ENCODE peak calls at places on chromosomes 4 and X, in six cellular contexts. One of them, this sample, is unnamed.

GRCh38 chr4:42425146-42426065 is 28.1 kb downstream of the SHISA3 start:
- DNase-seq in WERI-Rb-1: no peak
- DNase-seq in fibroblast of mammary gland: no peak
- DNase-seq in CD8-positive, alpha-beta T cell: no peak
- DNase-seq in choroid plexus epithelial cell: no peak
- DNase-seq in AG04449: no peak
- DNase-seq in this sample: no peak

GRCh38 chr4:113293043-113293560 is 243.6 kb downstream of the ANK2 start:
- DNase-seq in WERI-Rb-1: no peak
- DNase-seq in fibroblast of mammary gland: peak
- DNase-seq in CD8-positive, alpha-beta T cell: no peak
- DNase-seq in choroid plexus epithelial cell: peak
- DNase-seq in AG04449: no peak
- DNase-seq in this sample: no peak

GRCh38 chr4:165784672-165785071 is 88.4 kb upstream of the TLL1 start:
- DNase-seq in WERI-Rb-1: no peak
- DNase-seq in fibroblast of mammary gland: peak
- DNase-seq in CD8-positive, alpha-beta T cell: no peak
- DNase-seq in choroid plexus epithelial cell: no peak
- DNase-seq in AG04449: no peak
- DNase-seq in this sample: no peak

GRCh38 chr4:7957113-7957656 is 17.5 kb upstream of the AFAP1 start:
- DNase-seq in WERI-Rb-1: no peak
- DNase-seq in fibroblast of mammary gland: no peak
- DNase-seq in CD8-positive, alpha-beta T cell: no peak
- DNase-seq in choroid plexus epithelial cell: no peak
- DNase-seq in AG04449: no peak
- DNase-seq in this sample: no peak

GRCh38 chrX:131617182-131617581 is 73.3 kb downstream of the OR13H1 start:
- DNase-seq in WERI-Rb-1: no peak
- DNase-seq in fibroblast of mammary gland: peak
- DNase-seq in CD8-positive, alpha-beta T cell: no peak
- DNase-seq in choroid plexus epithelial cell: no peak
- DNase-seq in AG04449: no peak
- DNase-seq in this sample: peak

GRCh38 chr4:16032871-16033505 is 50.8 kb downstream of the PROM1 start:
- DNase-seq in WERI-Rb-1: no peak
- DNase-seq in fibroblast of mammary gland: no peak
- DNase-seq in CD8-positive, alpha-beta T cell: no peak
- DNase-seq in choroid plexus epithelial cell: no peak
- DNase-seq in AG04449: peak
- DNase-seq in this sample: no peak

GRCh38 chr4:23001478-23001877 is 308.7 kb downstream of the GBA3 start:
- DNase-seq in WERI-Rb-1: no peak
- DNase-seq in fibroblast of mammary gland: no peak
- DNase-seq in CD8-positive, alpha-beta T cell: no peak
- DNase-seq in choroid plexus epithelial cell: no peak
- DNase-seq in AG04449: no peak
- DNase-seq in this sample: no peak

GRCh38 chr4:74112399-74113090 is 13.6 kb upstream of the CXCL2 start:
- DNase-seq in WERI-Rb-1: no peak
- DNase-seq in fibroblast of mammary gland: peak
- DNase-seq in CD8-positive, alpha-beta T cell: no peak
- DNase-seq in choroid plexus epithelial cell: peak
- DNase-seq in AG04449: no peak
- DNase-seq in this sample: no peak

GRCh38 chrX:55119712-55120111 is 30.9 kb downstream of the PAGE2 start:
- DNase-seq in WERI-Rb-1: no peak
- DNase-seq in fibroblast of mammary gland: no peak
- DNase-seq in CD8-positive, alpha-beta T cell: no peak
- DNase-seq in choroid plexus epithelial cell: peak
- DNase-seq in AG04449: no peak
- DNase-seq in this sample: no peak

GRCh38 chrX:40543661-40544328 is 37.0 kb upstream of the ATP6AP2 start:
- DNase-seq in WERI-Rb-1: peak
- DNase-seq in fibroblast of mammary gland: peak
- DNase-seq in CD8-positive, alpha-beta T cell: no peak
- DNase-seq in choroid plexus epithelial cell: peak
- DNase-seq in AG04449: no peak
- DNase-seq in this sample: no peak

GRCh38 chr4:144591401-144591800 is 54.6 kb upstream of the HHIP start:
- DNase-seq in WERI-Rb-1: peak
- DNase-seq in fibroblast of mammary gland: peak
- DNase-seq in CD8-positive, alpha-beta T cell: no peak
- DNase-seq in choroid plexus epithelial cell: peak
- DNase-seq in AG04449: no peak
- DNase-seq in this sample: peak

GRCh38 chr4:1366371-1367229 is 19.6 kb downstream of the UVSSA start:
- DNase-seq in WERI-Rb-1: no peak
- DNase-seq in fibroblast of mammary gland: no peak
- DNase-seq in CD8-positive, alpha-beta T cell: no peak
- DNase-seq in choroid plexus epithelial cell: no peak
- DNase-seq in AG04449: no peak
- DNase-seq in this sample: no peak

GRCh38 chrX:47618923-47619485 is 653 bp downstream of the SYN1 start:
- DNase-seq in WERI-Rb-1: no peak
- DNase-seq in fibroblast of mammary gland: no peak
- DNase-seq in CD8-positive, alpha-beta T cell: no peak
- DNase-seq in choroid plexus epithelial cell: no peak
- DNase-seq in AG04449: no peak
- DNase-seq in this sample: no peak
- H3K4me3 ChIP-seq in WERI-Rb-1: peak
- H3K4me3 ChIP-seq in fibroblast of mammary gland: no peak
- H3K4me3 ChIP-seq in CD8-positive, alpha-beta T cell: no peak
- H3K4me3 ChIP-seq in choroid plexus epithelial cell: no peak
- H3K4me3 ChIP-seq in AG04449: no peak
- H3K4me3 ChIP-seq in this sample: no peak

DNA sequence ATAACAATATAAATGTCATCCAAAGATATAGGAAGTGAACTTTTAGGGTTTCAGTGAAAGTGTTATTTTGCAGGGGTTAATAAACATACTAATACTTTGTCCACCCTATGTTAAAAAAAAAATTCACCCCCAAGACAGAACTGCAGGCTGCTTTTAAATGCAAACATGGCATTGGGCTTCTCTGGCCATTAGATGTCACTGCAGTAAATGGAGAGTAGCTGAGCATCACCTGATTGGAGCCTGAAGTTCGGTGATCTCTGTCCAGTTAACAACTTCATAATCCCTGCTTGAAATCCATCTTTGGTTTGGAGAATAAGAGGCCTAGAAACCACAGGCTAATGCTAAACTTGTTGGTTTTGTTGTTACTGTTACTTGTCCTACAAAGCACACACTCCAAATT is 18.7 kb downstream of the SLC25A43 start:
- DNase-seq in WERI-Rb-1: no peak
- DNase-seq in fibroblast of mammary gland: peak
- DNase-seq in CD8-positive, alpha-beta T cell: no peak
- DNase-seq in choroid plexus epithelial cell: peak
- DNase-seq in AG04449: no peak
- DNase-seq in this sample: no peak
- TF ChIP-seq CTCF in WERI-Rb-1: peak
- TF ChIP-seq CTCF in fibroblast of mammary gland: peak
- TF ChIP-seq CTCF in CD8-positive, alpha-beta T cell: no peak
- TF ChIP-seq CTCF in choroid plexus epithelial cell: peak
- TF ChIP-seq CTCF in AG04449: no peak
- TF ChIP-seq CTCF in this sample: peak

GRCh38 chr4:173217075-173217474 is 48.5 kb downstream of the GALNT7 start:
- DNase-seq in WERI-Rb-1: no peak
- DNase-seq in fibroblast of mammary gland: no peak
- DNase-seq in CD8-positive, alpha-beta T cell: no peak
- DNase-seq in choroid plexus epithelial cell: no peak
- DNase-seq in AG04449: no peak
- DNase-seq in this sample: no peak

GRCh38 chr4:173214231-173214630 is 45.6 kb downstream of the GALNT7 start:
- DNase-seq in WERI-Rb-1: no peak
- DNase-seq in fibroblast of mammary gland: no peak
- DNase-seq in CD8-positive, alpha-beta T cell: no peak
- DNase-seq in choroid plexus epithelial cell: no peak
- DNase-seq in AG04449: no peak
- DNase-seq in this sample: no peak

GRCh38 chr4:173214661-173215060 is 46.0 kb downstream of the GALNT7 start:
- DNase-seq in WERI-Rb-1: no peak
- DNase-seq in fibroblast of mammary gland: peak
- DNase-seq in CD8-positive, alpha-beta T cell: no peak
- DNase-seq in choroid plexus epithelial cell: peak
- DNase-seq in AG04449: no peak
- DNase-seq in this sample: no peak

GRCh38 chr4:173218411-173219125 is 50.0 kb downstream of the GALNT7 start:
- DNase-seq in WERI-Rb-1: no peak
- DNase-seq in fibroblast of mammary gland: peak
- DNase-seq in CD8-positive, alpha-beta T cell: no peak
- DNase-seq in choroid plexus epithelial cell: peak
- DNase-seq in AG04449: peak
- DNase-seq in this sample: peak

GRCh38 chr4:173217727-173218126 is 49.1 kb downstream of the GALNT7 start:
- DNase-seq in WERI-Rb-1: no peak
- DNase-seq in fibroblast of mammary gland: peak
- DNase-seq in CD8-positive, alpha-beta T cell: no peak
- DNase-seq in choroid plexus epithelial cell: peak
- DNase-seq in AG04449: no peak
- DNase-seq in this sample: peak
- H3K4me3 ChIP-seq in WERI-Rb-1: no peak
- H3K4me3 ChIP-seq in fibroblast of mammary gland: no peak
- H3K4me3 ChIP-seq in CD8-positive, alpha-beta T cell: no peak
- H3K4me3 ChIP-seq in choroid plexus epithelial cell: no peak
- H3K4me3 ChIP-seq in AG04449: no peak
- H3K4me3 ChIP-seq in this sample: no peak

GRCh38 chr4:47484169-47484568 is 906 bp upstream of the ATP10D start:
- DNase-seq in WERI-Rb-1: no peak
- DNase-seq in fibroblast of mammary gland: no peak
- DNase-seq in CD8-positive, alpha-beta T cell: no peak
- DNase-seq in choroid plexus epithelial cell: no peak
- DNase-seq in AG04449: no peak
- DNase-seq in this sample: no peak
- TF ChIP-seq CTCF in WERI-Rb-1: no peak
- TF ChIP-seq CTCF in fibroblast of mammary gland: no peak
- TF ChIP-seq CTCF in CD8-positive, alpha-beta T cell: no peak
- TF ChIP-seq CTCF in choroid plexus epithelial cell: no peak
- TF ChIP-seq CTCF in AG04449: no peak
- TF ChIP-seq CTCF in this sample: no peak

DNA sequence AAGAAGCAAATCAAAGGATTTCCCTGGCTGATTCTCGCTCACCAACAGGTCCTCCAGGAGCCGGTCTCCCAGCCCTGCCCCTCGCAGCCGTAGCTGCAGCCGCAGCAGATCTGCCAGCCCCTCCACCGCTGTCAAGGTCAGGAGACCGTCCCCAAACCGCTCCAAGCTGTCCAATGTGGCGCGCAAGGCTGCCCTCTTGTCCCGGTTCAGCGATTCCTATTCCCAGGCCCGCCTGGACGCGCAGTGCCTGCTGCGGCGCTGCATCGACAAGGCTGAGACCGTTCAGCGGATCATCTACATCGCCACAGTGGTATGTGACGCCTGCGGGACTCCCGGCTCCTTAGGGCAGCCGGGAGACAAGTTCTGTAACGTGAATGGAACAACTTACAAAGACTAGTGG is 25.6 kb downstream of the SPATA18 start:
- DNase-seq in WERI-Rb-1: peak
- DNase-seq in fibroblast of mammary gland: no peak
- DNase-seq in CD8-positive, alpha-beta T cell: no peak
- DNase-seq in choroid plexus epithelial cell: no peak
- DNase-seq in AG04449: no peak
- DNase-seq in this sample: no peak
- H3K4me3 ChIP-seq in WERI-Rb-1: peak
- H3K4me3 ChIP-seq in fibroblast of mammary gland: no peak
- H3K4me3 ChIP-seq in CD8-positive, alpha-beta T cell: no peak
- H3K4me3 ChIP-seq in choroid plexus epithelial cell: peak
- H3K4me3 ChIP-seq in AG04449: no peak
- H3K4me3 ChIP-seq in this sample: no peak

DNA sequence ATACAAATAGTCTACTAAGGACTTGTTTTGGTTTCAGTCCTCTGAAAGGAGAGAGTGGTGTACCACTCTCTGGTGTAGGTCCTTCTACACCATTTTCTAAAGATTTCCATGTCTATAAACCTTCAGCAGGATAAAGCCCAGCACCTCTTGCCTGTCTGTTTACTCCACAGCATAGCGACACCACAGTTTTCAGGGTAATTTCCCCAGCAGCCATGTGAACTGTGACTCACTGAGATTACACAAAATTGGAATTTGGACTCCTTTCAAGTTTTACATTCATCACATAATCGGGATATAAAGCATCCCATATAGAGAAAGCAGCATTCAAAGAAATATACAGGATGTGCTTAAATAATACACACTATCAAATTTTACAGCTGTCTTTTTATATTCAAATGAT is 229.6 kb downstream of the PRDM5 start:
- DNase-seq in WERI-Rb-1: no peak
- DNase-seq in fibroblast of mammary gland: peak
- DNase-seq in CD8-positive, alpha-beta T cell: no peak
- DNase-seq in choroid plexus epithelial cell: peak
- DNase-seq in AG04449: peak
- DNase-seq in this sample: peak
- TF ChIP-seq CTCF in WERI-Rb-1: no peak
- TF ChIP-seq CTCF in fibroblast of mammary gland: no peak
- TF ChIP-seq CTCF in CD8-positive, alpha-beta T cell: no peak
- TF ChIP-seq CTCF in choroid plexus epithelial cell: no peak
- TF ChIP-seq CTCF in AG04449: no peak
- TF ChIP-seq CTCF in this sample: no peak

GRCh38 chrX:69055193-69055592 is 110.1 kb downstream of the PJA1 start:
- DNase-seq in WERI-Rb-1: no peak
- DNase-seq in fibroblast of mammary gland: no peak
- DNase-seq in CD8-positive, alpha-beta T cell: no peak
- DNase-seq in choroid plexus epithelial cell: no peak
- DNase-seq in AG04449: no peak
- DNase-seq in this sample: no peak
- H3K4me3 ChIP-seq in WERI-Rb-1: no peak
- H3K4me3 ChIP-seq in fibroblast of mammary gland: no peak
- H3K4me3 ChIP-seq in CD8-positive, alpha-beta T cell: no peak
- H3K4me3 ChIP-seq in choroid plexus epithelial cell: no peak
- H3K4me3 ChIP-seq in AG04449: no peak
- H3K4me3 ChIP-seq in this sample: no peak

This sample was measured in AG09309.